ENCODE peak calls at places on chromosomes 4 and X, in six cellular contexts. J is GM04503, G is PC-3, S is HS-5, V is AG08396, X is hepatic stellate cell. Y is an unnamed sample.

GRCh38 chr4:171519457-171519856 is 293.7 kb upstream of the GALNTL6 start:
- DNase-seq in G (no peak), J (no peak), S (no peak), V (no peak), X (no peak), Y (no peak)

GRCh38 chr4:5050520-5050955 is 742 bp upstream of the STK32B start:
- DNase-seq in V (peak; percentile 90), G (peak; percentile 75), X (peak; percentile 85), S (no peak), J (no peak), Y (no peak)

GRCh38 chrX:135425566-135425965 is 3.8 kb downstream of the SMIM10L2A start:
- DNase-seq in J (no peak), S (no peak), G (no peak), V (no peak), X (no peak), Y (no peak)

GRCh38 chrX:1524874-1525582 is 12.0 kb downstream of the P2RY8 start:
- DNase-seq in X (no peak), S (no peak), V (no peak), G (no peak), J (no peak), Y (no peak)

GRCh38 chrX:39816871-39817731 is 280.7 kb downstream of the BCOR start:
- DNase-seq in S (no peak), J (no peak), G (no peak), X (peak; percentile 43), V (peak; percentile 49), Y (no peak)

GRCh38 chr4:173398251-173398650 is 665 bp downstream of the SCRG1 start:
- DNase-seq in S (no peak), G (no peak), J (no peak), X (no peak), V (no peak), Y (no peak)

GRCh38 chr4:108192056-108192455 is 23.3 kb upstream of the LEF1 start:
- DNase-seq in G (no peak), S (no peak), J (no peak), V (no peak), X (no peak), Y (no peak)

GRCh38 chr4:37667197-37668100 is 18.7 kb downstream of the RELL1 start:
- DNase-seq in J (no peak), X (no peak), S (no peak), G (no peak), V (no peak), Y (no peak)

GRCh38 chr4:41319553-41319952 is 62.8 kb downstream of the UCHL1 start:
- DNase-seq in G (peak; percentile 89), X (no peak), V (no peak), J (no peak), S (peak; percentile 48), Y (peak; percentile 45)

GRCh38 chr4:164446516-164446915 is 307.4 kb upstream of the SMIM31 start:
- DNase-seq in S (no peak), J (no peak), G (peak; percentile 57), V (no peak), X (no peak), Y (peak; percentile 10)

GRCh38 chr4:151990201-151990600 is 229.4 kb upstream of the GATB start:
- DNase-seq in G (peak; percentile 95), V (peak; percentile 78), S (peak; percentile 87), J (peak; percentile 78), X (no peak), Y (peak; percentile 77)

GRCh38 chrX:12685541-12685940 is 105.7 kb upstream of the PRPS2 start:
- DNase-seq in J (peak; percentile 30), S (no peak), G (peak; percentile 26), X (no peak), V (peak; percentile 25), Y (no peak)

GRCh38 chr4:113604955-113605354 is 156.6 kb downstream of the CAMK2D start:
- DNase-seq in J (no peak), G (no peak), X (peak; percentile 4), V (no peak), S (no peak), Y (no peak)

GRCh38 chrX:119417842-119418241 is 18.7 kb downstream of the SLC25A43 start:
- DNase-seq in S (no peak), G (no peak), J (no peak), V (no peak), X (no peak), Y (no peak)

GRCh38 chr4:99921174-99921573 is 25.2 kb downstream of the DNAJB14 start:
- DNase-seq in V (no peak), S (no peak), X (no peak), G (no peak), J (no peak), Y (no peak)

GRCh38 chrX:71178908-71179307 is 34.3 kb downstream of the NLGN3 start:
- DNase-seq in S (peak; percentile 18), V (peak; percentile 65), X (peak; percentile 45), G (peak; percentile 76), J (no peak), Y (no peak)

GRCh38 chrX:24242649-24243556 is 71.0 kb downstream of the SUPT20HL2 start:
- DNase-seq in S (no peak), J (peak; percentile 86), V (peak; percentile 41), G (no peak), X (no peak), Y (no peak)